ENCODE peak calls at places on chromosomes 5 and 9, in five cellular contexts. J is ELR; R is HT1080; X is right lobe of liver; U is activated naive CD4-positive, alpha-beta T cell. Y is an unnamed sample.

GRCh38 chr5:111004291-111004690 is 67.2 kb upstream of the TSLP start:
- DNase-seq in U (no peak), R (no peak), X (no peak), J (no peak), Y (no peak)

GRCh38 chr5:149284501-149284900 is 12.8 kb downstream of the AFAP1L1 start:
- DNase-seq in X (no peak), J (no peak), U (no peak), R (no peak), Y (peak; percentile 45)

GRCh38 chr5:149828161-149829011 is 98.3 kb downstream of the PPARGC1B start:
- DNase-seq in X (peak; percentile 82), J (peak; percentile 92), U (peak; percentile 73), R (peak; percentile 89), Y (peak; percentile 99)

GRCh38 chr9:71072587-71072986 is 48.8 kb downstream of the TRPM3 start:
- DNase-seq in U (no peak), J (no peak), R (no peak), X (no peak), Y (no peak)

GRCh38 chr5:170650850-170651249 is 132.7 kb upstream of the GABRP start:
- DNase-seq in R (no peak), J (no peak), U (no peak), X (no peak), Y (no peak)

GRCh38 chr5:77120706-77121105 is 33.6 kb upstream of the ZBED3 start:
- DNase-seq in U (no peak), J (no peak), X (no peak), R (no peak), Y (no peak)

GRCh38 chr9:38368731-38369130 is 23.8 kb upstream of the ALDH1B1 start:
- DNase-seq in U (no peak), X (no peak), J (no peak), R (no peak), Y (no peak)

GRCh38 chr9:129094387-129095169 is 13.7 kb downstream of the DOLPP1 start:
- DNase-seq in X (no peak), J (no peak), U (no peak), R (no peak), Y (no peak)

GRCh38 chr5:140322751-140323731 is 20.1 kb upstream of the PFDN1 start:
- DNase-seq in X (no peak), R (peak; percentile 98), U (no peak), J (peak; percentile 99), Y (no peak)

GRCh38 chr9:127763918-127764384 is 14.5 kb downstream of the SH2D3C start:
- DNase-seq in R (peak; percentile 35), U (no peak), X (peak; percentile 55), J (peak; percentile 27), Y (peak; percentile 14)

GRCh38 chr5:150989695-150990094 is 30.7 kb upstream of the GPX3 start:
- DNase-seq in X (no peak), U (no peak), J (peak; percentile 15), R (no peak), Y (peak; percentile 41)

GRCh38 chr5:67119010-67119409 is 77.6 kb downstream of the CD180 start:
- DNase-seq in R (no peak), X (no peak), J (no peak), U (no peak), Y (no peak)

GRCh38 chr9:108297025-108297424 is 558.8 kb downstream of the ACTL7B start:
- DNase-seq in J (peak; percentile 10), U (no peak), X (peak; percentile 22), R (no peak), Y (no peak)

GRCh38 chr5:149735066-149735465 is 5.0 kb downstream of the PPARGC1B start:
- DNase-seq in R (peak; percentile 83), X (no peak), U (no peak), J (peak; percentile 66), Y (peak; percentile 44)

GRCh38 chr5:137733922-137734695 is 1.8 kb downstream of the KLHL3 start:
- DNase-seq in U (no peak), R (no peak), X (peak; percentile 22), J (peak; percentile 45), Y (no peak)